ENCODE peak calls at places on chromosomes 7 and 10, in seven cellular contexts. Q is sigmoid colon, J is spleen, Y is stomach, A is H1, X is breast epithelium, E is prostate gland. L is an unnamed sample.
A peak's percentile ranks its signal among the peaks of the same experiment; 100 is the strongest.

GRCh38 chr7:31129067-31129466 is 77.0 kb downstream of the ADCYAP1R1 start:
- DNase-seq in Q (no peak), J (no peak), Y (no peak), A (no peak), X (no peak), E (no peak), L (peak; percentile 56)

GRCh38 chr7:138170959-138171703 is 94.9 kb downstream of the AKR1D1 start:
- DNase-seq in Q (no peak), J (no peak), Y (no peak), A (no peak), X (no peak), E (peak; percentile 15), L (no peak)

GRCh38 chr7:146591976-146592375 is 475.4 kb downstream of the CNTNAP2 start:
- DNase-seq in Q (no peak), J (no peak), Y (no peak), A (no peak), X (no peak), E (no peak), L (no peak)

GRCh38 chr10:119135517-119135890 is 30.0 kb downstream of the SFXN4 start:
- DNase-seq in Q (peak; percentile 64), J (no peak), Y (no peak), A (no peak), X (no peak), E (no peak), L (no peak)

GRCh38 chr10:30017576-30017975 is 41.8 kb downstream of the JCAD start:
- DNase-seq in Q (no peak), J (no peak), Y (no peak), A (no peak), X (no peak), E (no peak), L (no peak)

GRCh38 chr10:7438196-7438986 is 27.6 kb upstream of the SFMBT2 start:
- DNase-seq in Q (no peak), J (no peak), Y (no peak), A (no peak), X (no peak), E (no peak), L (no peak)

GRCh38 chr7:140084972-140085371 is 22.2 kb upstream of the PARP12 start:
- DNase-seq in Q (no peak), J (peak; percentile 85), Y (no peak), A (no peak), X (no peak), E (no peak), L (no peak)

GRCh38 chr10:26335574-26336093 is 102.5 kb upstream of the APBB1IP start:
- DNase-seq in Q (no peak), J (no peak), Y (no peak), A (no peak), X (no peak), E (no peak), L (no peak)

GRCh38 chr10:11270135-11270857 is 252.6 kb downstream of the CELF2 start:
- DNase-seq in Q (peak; percentile 84), J (peak; percentile 90), Y (peak; percentile 74), A (peak; percentile 86), X (peak; percentile 48), E (peak; percentile 70), L (no peak)

GRCh38 chr7:126783613-126784012 is 469.1 kb downstream of the GRM8 start:
- DNase-seq in Q (no peak), J (no peak), Y (no peak), A (no peak), X (no peak), E (no peak), L (no peak)

GRCh38 chr10:122242266-122242665 is 28.8 kb upstream of the BTBD16 start:
- DNase-seq in Q (no peak), J (peak; percentile 51), Y (no peak), A (no peak), X (no peak), E (no peak), L (no peak)

GRCh38 chr7:107173191-107173590 is 4.4 kb downstream of the HBP1 start:
- DNase-seq in Q (no peak), J (no peak), Y (no peak), A (no peak), X (no peak), E (no peak), L (no peak)

GRCh38 chr7:44891372-44891771 is 6.0 kb upstream of the PURB start:
- DNase-seq in Q (no peak), J (no peak), Y (no peak), A (no peak), X (no peak), E (no peak), L (no peak)

GRCh38 chr10:10959666-10960065 is 58.0 kb upstream of the CELF2 start:
- DNase-seq in Q (no peak), J (no peak), Y (no peak), A (no peak), X (no peak), E (no peak), L (no peak)

GRCh38 chr10:17516376-17516775 is 62.0 kb upstream of the ST8SIA6 start:
- DNase-seq in Q (no peak), J (no peak), Y (no peak), A (no peak), X (no peak), E (no peak), L (no peak)

GRCh38 chr10:130554701-130555410 is 418.7 kb downstream of the GLRX3 start:
- DNase-seq in Q (no peak), J (no peak), Y (no peak), A (no peak), X (no peak), E (no peak), L (peak; percentile 60)

GRCh38 chr10:61325183-61325582 is 128.0 kb downstream of the TMEM26 start:
- DNase-seq in Q (no peak), J (no peak), Y (no peak), A (no peak), X (no peak), E (no peak), L (no peak)

GRCh38 chr7:3289996-3290395 is 11.1 kb upstream of the SDK1 start:
- DNase-seq in Q (no peak), J (no peak), Y (no peak), A (no peak), X (no peak), E (no peak), L (no peak)

GRCh38 chr7:131016230-131016629 is 282.2 kb upstream of the KLF14 start:
- DNase-seq in Q (no peak), J (no peak), Y (no peak), A (no peak), X (no peak), E (no peak), L (peak; percentile 52)

GRCh38 chr10:32938554-32939061 is 19.4 kb downstream of the ITGB1 start:
- DNase-seq in Q (no peak), J (peak; percentile 73), Y (peak; percentile 39), A (no peak), X (no peak), E (no peak), L (no peak)
- H3K27ac ChIP-seq in Q (peak overlapping the region; percentile 75), J (peak overlapping the region; percentile 77), Y (peak overlapping the region; percentile 80), A (no peak overlapping the region), X (peak overlapping the region; percentile 88), E (peak overlapping the region; percentile 76), L (peak overlapping the region; percentile 42)

GRCh38 chr10:34766811-34767516 is 48.1 kb downstream of the PARD3 start:
- DNase-seq in Q (no peak), J (no peak), Y (no peak), A (no peak), X (no peak), E (no peak), L (no peak)

GRCh38 chr10:34762603-34763299 is 52.3 kb downstream of the PARD3 start:
- DNase-seq in Q (no peak), J (no peak), Y (no peak), A (no peak), X (no peak), E (no peak), L (no peak)

GRCh38 chr10:34766256-34766580 is 48.9 kb downstream of the PARD3 start:
- DNase-seq in Q (no peak), J (no peak), Y (no peak), A (no peak), X (no peak), E (no peak), L (no peak)

GRCh38 chr10:34762156-34762555 is 52.9 kb downstream of the PARD3 start:
- DNase-seq in Q (no peak), J (no peak), Y (no peak), A (no peak), X (no peak), E (no peak), L (no peak)

GRCh38 chr10:34764347-34764991 is 50.6 kb downstream of the PARD3 start:
- DNase-seq in Q (no peak), J (no peak), Y (no peak), A (no peak), X (no peak), E (no peak), L (no peak)
- TF ChIP-seq POLR2AphosphoS5 in Q (no peak), J (no peak), Y (no peak), A (no peak), X (no peak), E (no peak), L (no peak)

GRCh38 chr10:22619111-22619510 is 95.3 kb downstream of the PIP4K2A start:
- DNase-seq in Q (no peak), J (no peak), Y (no peak), A (no peak), X (no peak), E (no peak), L (no peak)

GRCh38 chr10:22615819-22616499 is 98.4 kb downstream of the PIP4K2A start:
- DNase-seq in Q (peak; percentile 73), J (peak; percentile 92), Y (peak; percentile 68), A (no peak), X (no peak), E (no peak), L (no peak)

GRCh38 chr10:22615101-22615500 is 99.3 kb downstream of the PIP4K2A start:
- DNase-seq in Q (no peak), J (no peak), Y (no peak), A (no peak), X (no peak), E (no peak), L (no peak)

GRCh38 chr10:22618081-22618785 is 96.1 kb downstream of the PIP4K2A start:
- DNase-seq in Q (no peak), J (no peak), Y (no peak), A (no peak), X (no peak), E (no peak), L (no peak)

GRCh38 chr10:22617516-22617915 is 96.9 kb downstream of the PIP4K2A start:
- DNase-seq in Q (no peak), J (no peak), Y (no peak), A (no peak), X (no peak), E (no peak), L (no peak)
- TF ChIP-seq POLR2A in Q (no peak), J (no peak), Y (no peak), A (no peak), X (no peak), E (no peak), L (no peak)

DNA sequence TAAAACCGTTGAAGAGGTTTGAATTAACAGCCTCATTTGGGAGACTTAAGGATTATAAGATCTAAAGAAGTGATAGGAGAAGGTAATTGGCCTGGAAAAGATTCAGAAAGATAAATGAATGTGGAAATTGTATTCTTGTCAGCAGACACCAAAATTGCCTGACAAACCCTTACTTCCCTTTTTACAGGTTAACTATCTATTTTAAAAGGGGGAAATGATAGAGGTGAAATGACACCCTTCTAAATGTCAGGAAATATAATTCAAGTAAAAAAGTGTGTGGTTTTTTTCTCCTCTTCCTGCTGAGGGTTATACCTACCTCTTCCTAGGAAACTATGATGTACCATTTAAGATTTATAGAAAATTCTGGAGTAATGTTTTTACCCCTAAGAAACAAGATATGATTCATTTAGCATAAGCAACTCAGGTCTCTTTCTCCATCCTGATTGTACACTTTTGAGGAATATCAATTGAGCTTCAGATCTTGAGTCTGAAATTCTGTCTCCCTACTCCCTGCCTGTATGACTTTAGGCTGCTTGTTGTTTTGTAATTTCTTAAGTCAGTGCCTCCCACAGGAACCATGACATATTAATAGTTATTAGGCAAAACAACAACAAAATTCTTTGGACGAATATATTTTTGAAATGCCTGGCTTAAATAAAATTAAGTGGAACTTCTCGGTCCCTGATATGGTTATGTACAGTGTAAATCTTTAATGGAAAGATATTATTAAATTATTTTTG is 250.4 kb downstream of the RNLS start:
- DNase-seq in Q (no peak), J (no peak), Y (no peak), A (no peak), X (no peak), E (no peak), L (no peak)
- H3K27ac ChIP-seq in Q (no peak overlapping the region), J (peak overlapping the region; percentile 39), Y (no peak overlapping the region), A (no peak overlapping the region), X (no peak overlapping the region), E (no peak overlapping the region), L (no peak overlapping the region)